ENCODE peak calls at places on chromosomes 7 and 10, in four cellular contexts. W, Z, S and Y are unnamed samples.

GRCh38 chr7:64872809-64873500 is 30.1 kb upstream of the ZNF273 start:
- DNase-seq in Z (no peak), S (no peak), W (no peak), Y (no peak)

GRCh38 chr10:97356318-97356914 is 21.9 kb upstream of the FRAT2 start:
- DNase-seq in Z (no peak), S (no peak), W (no peak), Y (no peak)

GRCh38 chr7:116357776-116358670 is 141.5 kb upstream of the CAV2 start:
- DNase-seq in Z (peak; percentile 62), W (no peak), S (peak; percentile 55), Y (peak; percentile 60)

GRCh38 chr7:19107392-19108147 is 9.9 kb downstream of the TWIST1 start:
- DNase-seq in S (peak; percentile 21), Z (peak; percentile 68), W (no peak), Y (peak; percentile 70)

GRCh38 chr7:138974675-138975237 is 6.4 kb downstream of the KIAA1549 start:
- DNase-seq in S (no peak), Z (no peak), W (no peak), Y (no peak)

GRCh38 chr7:133662830-133663229 is 410.0 kb downstream of the EXOC4 start:
- DNase-seq in S (no peak), W (no peak), Z (no peak), Y (no peak)

GRCh38 chr10:69849790-69850189 is 48.1 kb downstream of the COL13A1 start:
- DNase-seq in W (no peak), Z (no peak), S (no peak), Y (no peak)

GRCh38 chr10:89556590-89556989 is 21.2 kb upstream of the SLC16A12 start:
- DNase-seq in S (no peak), Z (peak; percentile 45), W (no peak), Y (peak; percentile 32)

GRCh38 chr7:67918158-67918557 is 921.5 kb downstream of the TYW1 start:
- DNase-seq in Z (no peak), W (no peak), S (no peak), Y (no peak)

GRCh38 chr10:86104156-86104555 is 262.4 kb downstream of the GRID1 start:
- DNase-seq in W (no peak), S (no peak), Z (no peak), Y (no peak)

GRCh38 chr7:116524609-116525297 is at the start of gene CAV1:
- DNase-seq in Z (peak; percentile 92), W (peak; percentile 92), S (peak; percentile 98), Y (peak; percentile 97)

GRCh38 chr10:88389456-88389855 is 193.7 kb downstream of the RNLS start:
- DNase-seq in S (peak; percentile 30), Z (peak; percentile 73), W (no peak), Y (peak; percentile 83)

GRCh38 chr7:118109607-118110006 is 74.4 kb upstream of the LSM8 start:
- DNase-seq in S (peak; percentile 63), W (no peak), Z (no peak), Y (no peak)

GRCh38 chr10:50929670-50930069 is 44.2 kb upstream of the A1CF start:
- DNase-seq in W (no peak), S (peak; percentile 24), Z (no peak), Y (no peak)

GRCh38 chr7:4200546-4201094 is 481.5 kb upstream of the FOXK1 start:
- DNase-seq in W (no peak), Z (no peak), S (peak; percentile 32), Y (no peak)

GRCh38 chr7:108157606-108158330 is 27.6 kb upstream of the LAMB4 start:
- DNase-seq in S (peak; percentile 23), W (no peak), Z (no peak), Y (no peak)

GRCh38 chr7:129212126-129212525 is 12.7 kb upstream of the AHCYL2 start:
- DNase-seq in S (no peak), Z (no peak), W (no peak), Y (no peak)
- H3K9ac ChIP-seq in S (no peak overlapping the region), Z (no peak overlapping the region), W (no peak overlapping the region), Y (no peak overlapping the region)

DNA sequence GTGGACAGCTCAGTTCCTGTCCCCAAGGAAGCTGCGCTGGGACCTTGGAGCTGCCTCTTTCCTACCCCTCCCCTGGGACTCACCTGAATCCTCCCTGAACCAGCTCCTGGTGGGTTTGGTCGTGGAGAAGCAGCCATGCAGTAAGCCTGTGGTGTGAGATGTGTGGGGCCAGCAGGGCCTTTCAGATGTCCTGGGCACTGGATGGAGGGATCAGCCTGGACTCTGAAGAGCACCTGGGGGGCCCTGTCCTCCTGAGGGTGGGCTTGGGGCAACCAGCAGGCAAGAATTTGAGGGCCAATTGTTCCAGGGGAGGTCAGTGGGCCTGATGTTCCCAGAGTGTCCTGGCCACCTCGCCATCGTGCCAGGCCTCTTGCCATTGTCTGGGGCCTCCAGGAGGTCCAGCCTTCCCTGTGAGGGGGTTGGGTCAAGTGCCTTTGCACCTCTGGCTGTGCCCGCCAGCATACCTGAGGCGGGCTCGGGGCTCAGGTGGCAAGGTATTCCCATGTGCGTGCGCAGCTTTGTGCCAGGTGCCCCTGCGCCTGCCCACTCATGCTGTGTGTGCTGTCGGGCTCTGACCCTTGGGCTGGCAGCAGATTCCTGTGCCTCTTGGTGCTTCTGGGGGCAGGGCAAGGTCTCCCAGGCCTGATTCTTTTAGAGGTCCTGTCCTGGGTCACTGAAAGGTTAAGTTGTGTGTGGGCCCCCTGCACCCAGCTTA is 7.3 kb downstream of the TRIM8 start:
- DNase-seq in Z (no peak), W (no peak), S (no peak), Y (no peak)
- H3K9ac ChIP-seq in Z (no peak overlapping the region), W (no peak overlapping the region), S (no peak overlapping the region), Y (no peak overlapping the region)

DNA sequence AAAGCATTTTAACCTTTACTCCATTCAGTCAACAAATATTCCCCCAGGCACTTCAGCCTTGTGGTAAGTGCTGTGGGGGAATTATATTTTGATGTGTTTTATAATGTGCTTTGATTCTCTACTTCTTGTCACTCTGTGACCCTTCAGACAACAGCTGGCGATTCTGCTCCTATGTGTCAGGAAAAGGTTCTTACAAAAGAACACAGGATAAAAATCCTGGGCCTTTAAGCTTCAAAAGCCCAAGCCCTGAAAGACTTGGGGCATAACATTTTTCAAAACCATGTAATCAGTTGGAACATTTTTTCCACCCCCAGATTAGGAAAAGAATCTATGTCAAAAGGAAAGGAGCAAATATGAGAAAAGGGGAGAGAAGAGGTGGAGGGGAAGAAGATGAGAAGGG is 37.8 kb upstream of the LRRC17 start:
- DNase-seq in S (no peak), Z (no peak), W (no peak), Y (peak; percentile 78)
- H3K9ac ChIP-seq in S (peak overlapping the region; percentile 56), Z (no peak overlapping the region), W (peak overlapping the region; percentile 37), Y (no peak overlapping the region)

GRCh38 chr10:115777646-115778045 is 495.4 kb downstream of the GFRA1 start:
- DNase-seq in W (no peak), Z (no peak), S (no peak), Y (no peak)

GRCh38 chr10:115772606-115773005 is 500.4 kb downstream of the GFRA1 start:
- DNase-seq in W (no peak), Z (peak; percentile 90), S (peak; percentile 52), Y (peak; percentile 79)

GRCh38 chr10:115771755-115772154 is 501.3 kb downstream of the GFRA1 start:
- DNase-seq in W (no peak), S (no peak), Z (no peak), Y (no peak)

GRCh38 chr10:115774721-115775120 is 498.3 kb downstream of the GFRA1 start:
- DNase-seq in Z (no peak), W (no peak), S (no peak), Y (no peak)

GRCh38 chr10:115773832-115774231 is 499.2 kb downstream of the GFRA1 start:
- DNase-seq in S (no peak), W (no peak), Z (no peak), Y (peak; percentile 15)
- H3K9ac ChIP-seq in S (no peak overlapping the region), W (no peak overlapping the region), Z (no peak overlapping the region), Y (no peak overlapping the region)

DNA sequence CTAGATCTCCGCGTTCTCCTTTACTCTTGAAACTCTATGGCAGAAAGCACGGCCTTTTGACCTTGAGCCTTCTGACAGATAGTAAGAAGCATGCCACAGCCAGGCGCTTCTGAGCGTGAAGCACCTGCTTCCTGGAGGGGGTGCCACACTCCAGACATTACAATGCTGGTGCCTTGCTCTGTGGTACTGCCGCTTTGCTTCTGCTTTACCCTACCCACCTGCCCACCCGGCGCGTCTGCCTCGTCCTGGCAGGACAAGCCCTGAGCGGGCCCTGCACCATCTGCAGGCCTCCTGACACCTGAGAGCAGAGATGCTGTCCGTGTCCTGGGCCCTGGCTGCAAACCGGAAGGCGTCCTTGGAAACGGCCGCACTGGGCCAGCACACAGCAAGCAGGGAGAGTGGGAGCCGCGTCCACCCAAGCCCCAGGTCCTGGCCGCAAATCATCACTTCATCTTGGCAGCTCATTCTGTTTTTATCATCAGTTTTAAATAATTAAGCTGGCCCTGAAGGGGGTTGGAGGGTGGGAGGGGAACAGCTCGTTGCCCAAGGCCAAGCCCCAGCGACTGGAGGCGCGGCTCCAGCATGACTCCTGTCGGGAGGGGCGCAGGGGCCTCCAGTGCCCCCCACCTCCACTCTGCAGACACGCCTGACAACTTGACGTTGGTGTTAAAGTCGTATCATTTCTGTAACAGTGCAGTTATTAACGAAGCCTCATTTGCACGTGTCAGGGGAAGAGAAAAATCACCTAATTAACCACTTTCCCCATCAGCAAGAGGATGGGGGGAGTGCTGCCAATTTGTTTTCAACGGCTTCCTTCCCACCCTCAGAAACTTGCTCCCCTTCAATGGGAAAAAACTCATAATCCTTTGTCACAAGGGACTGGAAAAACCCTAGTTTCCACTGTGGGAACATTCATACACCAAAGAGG is 132.2 kb downstream of the MAD1L1 start:
- DNase-seq in S (no peak), Z (no peak), W (no peak), Y (no peak)
- H3K9ac ChIP-seq in S (no peak overlapping the region), Z (no peak overlapping the region), W (no peak overlapping the region), Y (no peak overlapping the region)